ENCODE peak calls at places on chromosomes 16 and 17, in five cellular contexts. One of them, this sample, is unnamed.

GRCh38 chr17:21573961-21574610 is 118.2 kb upstream of the KCNJ18 start:
- DNase-seq in gastrocnemius medialis: peak
- DNase-seq in Caco-2: no peak
- DNase-seq in mammary epithelial cell: peak
- DNase-seq in GM10248: no peak
- DNase-seq in this sample: no peak

GRCh38 chr17:48484256-48484655 is 46.6 kb downstream of the HOXB1 start:
- DNase-seq in gastrocnemius medialis: no peak
- DNase-seq in Caco-2: no peak
- DNase-seq in mammary epithelial cell: no peak
- DNase-seq in GM10248: no peak
- DNase-seq in this sample: no peak

GRCh38 chr17:1710807-1711553 is 803 bp upstream of the TLCD2 start:
- DNase-seq in gastrocnemius medialis: no peak
- DNase-seq in Caco-2: peak
- DNase-seq in GM10248: no peak
- DNase-seq in mammary epithelial cell: no peak
- DNase-seq in this sample: no peak

GRCh38 chr17:11712445-11712844 is 114.2 kb downstream of the DNAH9 start:
- DNase-seq in mammary epithelial cell: no peak
- DNase-seq in Caco-2: no peak
- DNase-seq in GM10248: no peak
- DNase-seq in gastrocnemius medialis: no peak
- DNase-seq in this sample: no peak

GRCh38 chr16:57092786-57093301 is 461 bp downstream of the CPNE2 start:
- DNase-seq in mammary epithelial cell: no peak
- DNase-seq in gastrocnemius medialis: no peak
- DNase-seq in Caco-2: peak
- DNase-seq in GM10248: peak
- DNase-seq in this sample: peak

GRCh38 chr17:80374732-80375118 is 40.2 kb upstream of the ENDOV start:
- DNase-seq in gastrocnemius medialis: no peak
- DNase-seq in GM10248: no peak
- DNase-seq in mammary epithelial cell: no peak
- DNase-seq in Caco-2: no peak
- DNase-seq in this sample: no peak

GRCh38 chr17:44502598-44503079 is 567 bp downstream of the GPATCH8 start:
- DNase-seq in Caco-2: no peak
- DNase-seq in mammary epithelial cell: peak
- DNase-seq in GM10248: no peak
- DNase-seq in gastrocnemius medialis: no peak
- DNase-seq in this sample: peak

GRCh38 chr17:11948791-11949190 is 48.5 kb downstream of the ZNF18 start:
- DNase-seq in mammary epithelial cell: peak
- DNase-seq in gastrocnemius medialis: no peak
- DNase-seq in GM10248: no peak
- DNase-seq in Caco-2: no peak
- DNase-seq in this sample: no peak

GRCh38 chr17:82105882-82106696 is 8.1 kb upstream of the FASN start:
- DNase-seq in Caco-2: peak
- DNase-seq in GM10248: peak
- DNase-seq in mammary epithelial cell: peak
- DNase-seq in gastrocnemius medialis: no peak
- DNase-seq in this sample: peak

GRCh38 chr17:34638526-34639260 is 59.3 kb downstream of the TMEM132E start:
- DNase-seq in gastrocnemius medialis: no peak
- DNase-seq in Caco-2: no peak
- DNase-seq in GM10248: no peak
- DNase-seq in mammary epithelial cell: no peak
- DNase-seq in this sample: no peak

GRCh38 chr17:76452102-76452645 is 778 bp downstream of the UBE2O start:
- DNase-seq in gastrocnemius medialis: no peak
- DNase-seq in mammary epithelial cell: no peak
- DNase-seq in Caco-2: no peak
- DNase-seq in GM10248: peak
- DNase-seq in this sample: no peak

GRCh38 chr16:11412175-11412904 is 67.1 kb downstream of the RMI2 start:
- DNase-seq in Caco-2: no peak
- DNase-seq in GM10248: no peak
- DNase-seq in mammary epithelial cell: no peak
- DNase-seq in gastrocnemius medialis: no peak
- DNase-seq in this sample: no peak

GRCh38 chr17:57442401-57442823 is 186.1 kb downstream of the MSI2 start:
- DNase-seq in Caco-2: no peak
- DNase-seq in mammary epithelial cell: no peak
- DNase-seq in GM10248: no peak
- DNase-seq in gastrocnemius medialis: no peak
- DNase-seq in this sample: no peak

GRCh38 chr16:35631261-35631945 is 2172.0 kb downstream of the TP53TG3F start:
- DNase-seq in GM10248: no peak
- DNase-seq in mammary epithelial cell: no peak
- DNase-seq in Caco-2: no peak
- DNase-seq in gastrocnemius medialis: no peak
- DNase-seq in this sample: no peak

GRCh38 chr17:42608692-42609181 is 437 bp downstream of the RETREG3 start:
- DNase-seq in Caco-2: no peak
- DNase-seq in gastrocnemius medialis: no peak
- DNase-seq in GM10248: no peak
- DNase-seq in mammary epithelial cell: no peak
- DNase-seq in this sample: no peak

GRCh38 chr16:27426423-27427408 is 24.7 kb downstream of the IL21R start:
- DNase-seq in mammary epithelial cell: peak
- DNase-seq in GM10248: peak
- DNase-seq in Caco-2: peak
- DNase-seq in gastrocnemius medialis: no peak
- DNase-seq in this sample: peak

GRCh38 chr17:50651661-50652060 is 17.0 kb downstream of the ABCC3 start:
- DNase-seq in GM10248: no peak
- DNase-seq in mammary epithelial cell: no peak
- DNase-seq in gastrocnemius medialis: no peak
- DNase-seq in Caco-2: no peak
- DNase-seq in this sample: no peak

GRCh38 chr17:1422907-1423306 is 22.9 kb upstream of the YWHAE start:
- DNase-seq in Caco-2: no peak
- DNase-seq in mammary epithelial cell: peak
- DNase-seq in gastrocnemius medialis: peak
- DNase-seq in GM10248: no peak
- DNase-seq in this sample: no peak

GRCh38 chr17:43713494-43714162 is 45.0 kb downstream of the SOST start:
- DNase-seq in mammary epithelial cell: peak
- DNase-seq in Caco-2: peak
- DNase-seq in gastrocnemius medialis: no peak
- DNase-seq in GM10248: peak
- DNase-seq in this sample: peak

GRCh38 chr16:55475919-55476318 is 3.1 kb upstream of the MMP2 start:
- DNase-seq in GM10248: no peak
- DNase-seq in Caco-2: peak
- DNase-seq in mammary epithelial cell: no peak
- DNase-seq in gastrocnemius medialis: no peak
- DNase-seq in this sample: no peak

GRCh38 chr16:55779391-55780094 is 53.4 kb downstream of the CES1 start:
- DNase-seq in GM10248: no peak
- DNase-seq in gastrocnemius medialis: no peak
- DNase-seq in Caco-2: no peak
- DNase-seq in mammary epithelial cell: no peak
- DNase-seq in this sample: no peak

GRCh38 chr16:68083239-68083781 is 1.9 kb upstream of the NFATC3 start:
- DNase-seq in mammary epithelial cell: no peak
- DNase-seq in Caco-2: no peak
- DNase-seq in GM10248: no peak
- DNase-seq in gastrocnemius medialis: no peak
- DNase-seq in this sample: no peak

GRCh38 chr16:68085259-68086071 is at the start of gene NFATC3:
- DNase-seq in GM10248: peak
- DNase-seq in mammary epithelial cell: peak
- DNase-seq in gastrocnemius medialis: peak
- DNase-seq in Caco-2: peak
- DNase-seq in this sample: peak

GRCh38 chr16:68086336-68086821 is 1.2 kb downstream of the NFATC3 start:
- DNase-seq in Caco-2: no peak
- DNase-seq in gastrocnemius medialis: no peak
- DNase-seq in GM10248: no peak
- DNase-seq in mammary epithelial cell: peak
- DNase-seq in this sample: no peak

GRCh38 chr16:68083861-68084503 is 1.2 kb upstream of the NFATC3 start:
- DNase-seq in gastrocnemius medialis: no peak
- DNase-seq in GM10248: no peak
- DNase-seq in mammary epithelial cell: no peak
- DNase-seq in Caco-2: peak
- DNase-seq in this sample: no peak

DNA sequence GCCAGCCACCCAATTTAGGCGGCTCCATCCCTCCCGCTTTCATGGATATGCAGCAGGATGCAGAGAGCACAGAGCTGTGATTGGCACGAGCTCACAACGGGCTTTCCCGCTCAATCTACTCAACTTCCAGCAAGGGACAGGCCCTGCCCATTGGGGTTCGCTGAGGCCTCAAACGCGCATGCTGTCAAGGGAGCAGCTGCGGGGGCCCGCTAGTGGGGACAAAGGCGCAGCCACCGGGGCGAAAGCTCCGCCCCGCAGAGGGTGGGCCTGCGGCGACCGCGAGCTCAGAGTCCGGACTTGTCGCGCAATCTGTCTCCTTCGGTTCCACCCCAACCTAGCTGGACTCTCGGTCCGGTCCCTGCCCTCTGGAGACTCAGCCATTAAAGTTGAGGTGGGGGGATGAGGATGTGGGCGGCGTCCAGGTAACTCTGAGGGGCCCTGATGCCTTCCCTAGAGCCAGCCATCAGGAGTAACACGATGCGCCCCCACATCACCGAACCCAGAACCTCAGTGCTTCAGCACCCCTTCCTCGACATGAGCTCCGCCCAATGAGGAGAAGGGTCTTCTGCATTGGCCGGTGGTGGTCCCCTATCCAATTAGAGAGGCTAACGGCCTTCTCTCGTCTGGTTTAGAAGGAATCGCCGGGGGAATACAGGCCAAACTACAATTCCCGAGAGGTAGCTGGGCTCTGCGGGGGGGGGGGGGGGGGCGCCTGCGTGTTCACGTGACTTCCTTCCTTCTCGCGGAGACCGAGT is 489 bp upstream of the NFATC3 start:
- DNase-seq in Caco-2: peak
- DNase-seq in gastrocnemius medialis: peak
- DNase-seq in GM10248: peak
- DNase-seq in mammary epithelial cell: peak
- DNase-seq in this sample: peak
- TF ChIP-seq CTCF in Caco-2: peak
- TF ChIP-seq CTCF in gastrocnemius medialis: peak
- TF ChIP-seq CTCF in GM10248: peak
- TF ChIP-seq CTCF in mammary epithelial cell: no peak
- TF ChIP-seq CTCF in this sample: peak

DNA sequence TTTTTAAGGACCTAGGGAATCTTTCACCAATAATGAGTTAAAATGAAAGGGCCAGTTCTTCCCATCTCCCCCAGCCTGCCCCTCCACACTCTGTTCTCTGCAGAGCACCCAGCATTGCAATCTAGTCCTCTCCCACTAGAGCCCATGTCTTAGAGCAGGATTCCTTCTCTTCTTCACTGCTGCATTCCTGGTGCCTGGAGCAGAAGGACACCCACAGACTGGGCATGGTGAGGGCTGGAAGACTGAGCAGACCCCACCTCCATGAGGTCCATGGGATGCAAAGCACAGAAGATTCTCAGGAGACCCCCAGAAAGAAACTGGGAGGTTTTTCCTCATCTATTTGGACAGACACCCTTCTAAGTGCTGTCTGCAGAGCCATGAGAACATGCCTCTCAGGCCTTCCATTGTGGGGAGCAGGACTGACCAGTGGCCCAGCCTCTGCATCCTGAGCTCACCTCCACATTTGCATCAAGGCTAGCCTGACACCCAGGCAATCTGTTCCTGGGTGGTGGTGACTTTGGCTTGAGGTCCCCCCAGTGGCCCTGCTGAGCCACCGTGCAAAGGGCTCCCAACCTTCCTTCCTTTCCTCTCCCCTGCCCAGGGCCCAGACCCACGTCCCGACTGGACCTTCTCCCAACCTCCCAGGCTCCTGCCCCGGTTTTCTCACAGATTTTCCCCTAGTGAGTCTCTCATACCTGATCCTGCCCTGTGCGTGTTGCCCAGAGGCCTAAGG is 74.2 kb upstream of the ZNF469 start:
- DNase-seq in GM10248: no peak
- DNase-seq in gastrocnemius medialis: no peak
- DNase-seq in Caco-2: no peak
- DNase-seq in mammary epithelial cell: no peak
- DNase-seq in this sample: no peak
- TF ChIP-seq CTCF in GM10248: no peak
- TF ChIP-seq CTCF in gastrocnemius medialis: no peak
- TF ChIP-seq CTCF in Caco-2: no peak
- TF ChIP-seq CTCF in mammary epithelial cell: no peak
- TF ChIP-seq CTCF in this sample: no peak

DNA sequence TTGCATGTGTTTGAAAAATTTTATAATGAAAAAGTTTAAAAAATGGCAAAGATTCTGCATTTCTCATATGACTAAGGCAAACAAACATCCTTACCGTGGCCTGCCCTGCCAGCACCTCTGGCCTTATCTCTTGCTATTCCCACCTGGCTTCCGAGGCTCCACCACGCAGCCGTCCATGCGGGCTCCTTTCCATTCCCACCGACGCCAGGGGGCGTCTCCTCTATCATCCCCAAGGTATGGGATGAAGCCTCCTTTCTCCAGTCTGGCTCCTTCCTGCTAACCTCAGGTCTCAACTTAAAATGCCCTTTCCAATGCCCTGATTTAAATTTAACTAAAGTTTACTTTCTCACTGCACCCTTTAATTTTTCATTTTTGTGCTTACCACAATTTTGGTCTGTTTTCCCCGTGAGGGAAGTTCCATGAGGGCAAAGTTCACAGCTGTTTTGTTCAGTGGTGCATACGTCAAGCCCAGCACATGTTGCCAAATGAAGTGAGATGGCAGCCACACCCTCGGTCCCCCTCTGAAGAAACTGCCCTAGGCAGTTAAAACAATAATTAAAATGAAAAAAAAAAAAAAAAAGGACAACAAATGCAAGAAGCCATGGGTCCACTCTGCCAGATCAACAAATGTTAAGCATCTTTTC is 13.3 kb upstream of the SDK2 start:
- DNase-seq in GM10248: no peak
- DNase-seq in Caco-2: peak
- DNase-seq in gastrocnemius medialis: no peak
- DNase-seq in mammary epithelial cell: peak
- DNase-seq in this sample: peak
- TF ChIP-seq CTCF in GM10248: peak
- TF ChIP-seq CTCF in Caco-2: peak
- TF ChIP-seq CTCF in gastrocnemius medialis: peak
- TF ChIP-seq CTCF in mammary epithelial cell: peak
- TF ChIP-seq CTCF in this sample: peak

GRCh38 chr16:79050063-79050462 is 550.5 kb downstream of the MAF start:
- DNase-seq in Caco-2: no peak
- DNase-seq in gastrocnemius medialis: no peak
- DNase-seq in GM10248: no peak
- DNase-seq in mammary epithelial cell: peak
- DNase-seq in this sample: no peak

GRCh38 chr16:79051313-79051712 is 549.2 kb downstream of the MAF start:
- DNase-seq in Caco-2: no peak
- DNase-seq in GM10248: no peak
- DNase-seq in mammary epithelial cell: no peak
- DNase-seq in gastrocnemius medialis: no peak
- DNase-seq in this sample: no peak

GRCh38 chr16:79049040-79049439 is 551.5 kb downstream of the MAF start:
- DNase-seq in gastrocnemius medialis: no peak
- DNase-seq in GM10248: no peak
- DNase-seq in mammary epithelial cell: no peak
- DNase-seq in Caco-2: no peak
- DNase-seq in this sample: no peak

GRCh38 chr16:79045191-79045590 is 555.3 kb downstream of the MAF start:
- DNase-seq in gastrocnemius medialis: no peak
- DNase-seq in mammary epithelial cell: no peak
- DNase-seq in GM10248: no peak
- DNase-seq in Caco-2: no peak
- DNase-seq in this sample: no peak

GRCh38 chr16:79047337-79047736 is 553.2 kb downstream of the MAF start:
- DNase-seq in gastrocnemius medialis: no peak
- DNase-seq in mammary epithelial cell: no peak
- DNase-seq in GM10248: no peak
- DNase-seq in Caco-2: peak
- DNase-seq in this sample: no peak
- TF ChIP-seq CTCF in gastrocnemius medialis: no peak
- TF ChIP-seq CTCF in mammary epithelial cell: peak
- TF ChIP-seq CTCF in GM10248: peak
- TF ChIP-seq CTCF in Caco-2: peak
- TF ChIP-seq CTCF in this sample: peak

This sample was measured in progenitor cell of endocrine pancreas.